ENCODE peak calls at places on chromosomes 1 and 21, in eight cellular contexts. B is cardiac muscle cell, M is psoas muscle, O is PC-9, A is RWPE1, K is adrenal gland, V is mammary epithelial cell, G is RWPE2. Y is an unnamed sample.

GRCh38 chr1:154599658-154600057 is 8.3 kb downstream of the ADAR start:
- DNase-seq in G (no peak), O (no peak), A (no peak), K (no peak), V (no peak), B (peak), M (no peak), Y (no peak)

GRCh38 chr1:212070720-212071302 is 35.3 kb downstream of the DTL start:
- DNase-seq in V (peak), A (peak), K (no peak), G (no peak), B (peak), O (no peak), M (no peak), Y (no peak)

GRCh38 chr1:19007491-19008441 is 51.3 kb upstream of the IFFO2 start:
- DNase-seq in M (no peak), A (no peak), G (no peak), V (no peak), O (peak), K (no peak), B (no peak), Y (no peak)

GRCh38 chr21:25396135-25396711 is 211.1 kb downstream of the MRPL39 start:
- DNase-seq in K (no peak), V (no peak), M (no peak), O (no peak), G (no peak), B (no peak), A (no peak), Y (no peak)

GRCh38 chr21:15682182-15682895 is 47.4 kb upstream of the USP25 start:
- DNase-seq in M (no peak), B (no peak), K (no peak), V (peak), G (no peak), A (peak), O (no peak), Y (no peak)

GRCh38 chr1:180503274-180503862 is 991 bp upstream of the ACBD6 start:
- DNase-seq in K (no peak), O (no peak), M (no peak), B (no peak), G (no peak), A (no peak), V (no peak), Y (no peak)

GRCh38 chr21:17819114-17819877 is at the start of gene C21orf91:
- DNase-seq in A (peak), K (peak), V (peak), G (peak), M (peak), B (peak), O (peak), Y (peak)

GRCh38 chr1:165330483-165330882 is 26.0 kb downstream of the LMX1A start:
- DNase-seq in V (peak), M (no peak), A (peak), O (no peak), K (no peak), G (no peak), B (no peak), Y (no peak)

GRCh38 chr21:36718951-36719501 is 20.1 kb downstream of the SIM2 start:
- DNase-seq in K (no peak), O (peak), G (peak), M (no peak), B (no peak), A (peak), V (peak), Y (peak)

GRCh38 chr1:77350012-77350411 is 68.2 kb downstream of the AK5 start:
- DNase-seq in O (no peak), G (no peak), B (no peak), K (no peak), V (no peak), A (no peak), M (no peak), Y (no peak)

GRCh38 chr1:40690919-40691537 is 476 bp upstream of the NFYC start:
- DNase-seq in V (no peak), K (no peak), B (no peak), M (no peak), O (no peak), G (no peak), A (no peak), Y (no peak)

GRCh38 chr1:7388141-7388487 is 383.0 kb upstream of the VAMP3 start:
- DNase-seq in B (no peak), G (no peak), K (no peak), O (no peak), M (no peak), V (no peak), A (no peak), Y (no peak)

GRCh38 chr1:183877321-183877720 is 72.4 kb downstream of the RGL1 start:
- DNase-seq in B (no peak), V (no peak), K (peak), O (no peak), M (peak), A (no peak), G (no peak), Y (peak)
- H3K27ac ChIP-seq in B (no peak), V (no peak), K (peak), O (no peak), M (peak), A (no peak), G (no peak), Y (peak)

GRCh38 chr1:220089650-220090556 is at the start of gene BPNT1:
- DNase-seq in A (peak), O (peak), G (peak), B (peak), V (peak), K (peak), M (peak), Y (peak)
- H3K27ac ChIP-seq in A (peak), O (peak), G (no peak), B (no peak), V (peak), K (peak), M (peak), Y (peak)

DNA sequence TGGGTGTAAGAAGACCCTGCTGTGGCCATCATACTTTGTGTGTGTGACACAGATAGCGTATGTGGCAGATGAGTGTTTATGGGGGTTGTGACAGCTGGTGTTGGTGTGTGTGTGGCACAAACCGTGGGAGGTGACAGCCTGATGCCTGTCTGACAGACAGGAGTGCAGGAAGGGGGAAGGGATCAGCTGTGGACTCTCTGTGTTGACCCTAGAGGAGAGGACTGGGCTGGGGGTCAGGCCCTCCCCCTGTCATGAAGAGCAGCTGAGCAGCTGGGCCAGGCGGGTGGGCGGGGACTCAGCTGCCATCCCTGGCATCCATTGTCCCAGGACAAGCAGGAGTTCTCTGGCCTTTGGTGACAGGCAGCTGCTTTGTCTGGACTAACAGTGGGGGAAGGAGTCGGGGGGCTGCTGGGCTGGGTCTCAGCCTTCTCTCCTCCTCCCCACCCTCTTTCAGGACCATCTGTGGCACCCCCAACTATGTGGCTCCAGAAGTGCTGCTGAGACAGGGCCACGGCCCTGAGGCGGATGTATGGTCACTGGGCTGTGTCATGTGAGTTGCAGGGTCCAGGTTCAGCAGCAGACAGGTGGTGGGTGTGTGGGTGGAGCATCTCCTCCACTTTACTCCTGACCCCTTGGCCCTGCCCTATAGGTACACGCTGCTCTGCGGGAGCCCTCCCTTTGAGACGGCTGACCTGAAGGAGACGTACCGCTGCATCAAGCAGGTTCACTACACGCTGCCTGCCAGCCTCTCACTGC is 2.3 kb downstream of the PLK3 start:
- DNase-seq in V (no peak), G (no peak), M (no peak), O (no peak), B (no peak), A (no peak), K (no peak), Y (no peak)
- H3K27ac ChIP-seq in V (peak), G (peak), M (peak), O (peak), B (peak), A (peak), K (no peak), Y (peak)

GRCh38 chr1:204937901-204938300 is 67.2 kb downstream of the NFASC start:
- DNase-seq in A (no peak), O (no peak), V (no peak), M (no peak), G (no peak), K (no peak), B (no peak), Y (no peak)

GRCh38 chr1:204940591-204940990 is 69.9 kb downstream of the NFASC start:
- DNase-seq in K (no peak), M (no peak), V (peak), G (no peak), A (peak), B (no peak), O (no peak), Y (no peak)

GRCh38 chr1:204943495-204943894 is 72.8 kb downstream of the NFASC start:
- DNase-seq in M (no peak), G (no peak), O (no peak), B (no peak), A (no peak), V (no peak), K (no peak), Y (no peak)

GRCh38 chr1:204945565-204945977 is 74.9 kb downstream of the NFASC start:
- DNase-seq in O (no peak), K (no peak), V (no peak), B (no peak), G (no peak), A (no peak), M (no peak), Y (no peak)

DNA sequence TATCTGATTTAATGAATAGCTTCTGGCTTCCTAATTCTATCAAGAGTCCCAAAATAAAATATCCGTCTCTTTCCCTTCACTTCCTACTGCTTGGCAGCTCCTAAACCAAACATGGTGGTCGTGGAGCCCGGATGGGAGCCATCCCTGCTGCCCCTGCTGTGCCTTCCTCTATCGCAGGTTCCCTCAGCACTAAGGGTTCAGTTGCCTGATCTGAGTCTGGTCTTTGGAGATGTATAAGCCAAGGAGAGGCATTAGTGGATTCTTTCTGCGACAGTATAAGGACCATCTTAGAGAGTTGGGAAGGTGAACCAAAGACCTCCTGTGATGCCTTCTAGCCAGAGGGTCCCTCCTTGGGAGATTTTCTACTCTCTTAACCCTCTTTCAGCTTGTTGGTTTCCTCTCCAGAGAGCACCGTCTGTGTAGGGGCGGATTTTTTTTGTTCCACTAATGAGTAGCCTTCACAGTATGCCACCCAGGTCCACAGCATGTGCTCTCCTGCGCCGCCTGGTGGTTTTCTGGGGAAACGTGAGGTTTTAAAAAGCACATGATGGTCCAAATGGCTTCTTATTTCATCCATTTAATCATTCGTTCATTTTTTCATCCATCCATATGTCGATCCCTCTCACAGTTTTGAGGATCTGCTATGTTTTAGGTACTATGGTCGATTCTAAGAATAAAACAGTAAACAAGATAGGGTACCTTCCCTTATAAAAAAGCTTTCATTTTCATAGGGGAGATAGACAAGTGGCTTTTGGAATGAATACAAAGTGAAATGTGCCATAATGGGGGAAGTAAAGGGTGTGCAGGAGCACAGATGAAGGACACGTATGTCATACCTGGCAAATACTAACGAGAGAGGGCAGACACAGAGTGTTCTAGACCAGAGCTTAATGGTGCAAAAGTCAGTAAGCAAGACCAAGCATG is 71.0 kb downstream of the NFASC start:
- DNase-seq in B (peak), K (peak), V (peak), O (peak), M (peak), G (no peak), A (peak), Y (peak)
- H3K27ac ChIP-seq in B (no peak), K (no peak), V (no peak), O (no peak), M (no peak), G (no peak), A (no peak), Y (peak)

GRCh38 chr1:221712198-221712684 is 29.6 kb downstream of the DUSP10 start:
- DNase-seq in V (peak), M (no peak), B (no peak), G (no peak), A (peak), O (no peak), K (no peak), Y (no peak)
- H3K27ac ChIP-seq in V (peak), M (peak), B (no peak), G (no peak), A (no peak), O (peak), K (no peak), Y (peak)